ENCODE peak calls at places on chromosomes 1 and 21, in seven cellular contexts. One of them, this sample, is unnamed.

GRCh38 chr1:221087919-221088318 is 208.7 kb downstream of the HLX start:
- DNase-seq in stimulated activated CD4-positive, alpha-beta T cell treated with anti-CD3 and anti-CD28 coated beads, Interleukin-2, amount 100 ng/mL, for 24 hours: no peak
- DNase-seq in GM20000: no peak
- DNase-seq in left ventricle myocardium superior: no peak
- DNase-seq in NCI-H1436: no peak
- DNase-seq in fibroblast of lung: peak
- DNase-seq in adrenal gland: no peak
- DNase-seq in this sample: no peak

GRCh38 chr1:64624446-64624766 is 120.5 kb upstream of the RAVER2 start:
- DNase-seq in stimulated activated CD4-positive, alpha-beta T cell treated with anti-CD3 and anti-CD28 coated beads, Interleukin-2, amount 100 ng/mL, for 24 hours: no peak
- DNase-seq in GM20000: no peak
- DNase-seq in left ventricle myocardium superior: no peak
- DNase-seq in NCI-H1436: no peak
- DNase-seq in fibroblast of lung: peak
- DNase-seq in adrenal gland: no peak
- DNase-seq in this sample: peak

GRCh38 chr1:209672705-209673630 is 2.2 kb upstream of the G0S2 start:
- DNase-seq in stimulated activated CD4-positive, alpha-beta T cell treated with anti-CD3 and anti-CD28 coated beads, Interleukin-2, amount 100 ng/mL, for 24 hours: no peak
- DNase-seq in GM20000: peak
- DNase-seq in left ventricle myocardium superior: no peak
- DNase-seq in NCI-H1436: no peak
- DNase-seq in fibroblast of lung: peak
- DNase-seq in adrenal gland: peak
- DNase-seq in this sample: no peak

GRCh38 chr1:20590313-20590777 is 1.4 kb downstream of the CDA start:
- DNase-seq in stimulated activated CD4-positive, alpha-beta T cell treated with anti-CD3 and anti-CD28 coated beads, Interleukin-2, amount 100 ng/mL, for 24 hours: no peak
- DNase-seq in GM20000: no peak
- DNase-seq in left ventricle myocardium superior: no peak
- DNase-seq in NCI-H1436: peak
- DNase-seq in fibroblast of lung: peak
- DNase-seq in adrenal gland: peak
- DNase-seq in this sample: no peak

GRCh38 chr1:45622267-45622890 is 1.5 kb downstream of the CCDC17 start:
- DNase-seq in stimulated activated CD4-positive, alpha-beta T cell treated with anti-CD3 and anti-CD28 coated beads, Interleukin-2, amount 100 ng/mL, for 24 hours: no peak
- DNase-seq in GM20000: no peak
- DNase-seq in left ventricle myocardium superior: peak
- DNase-seq in NCI-H1436: no peak
- DNase-seq in fibroblast of lung: no peak
- DNase-seq in adrenal gland: no peak
- DNase-seq in this sample: no peak

GRCh38 chr1:152486400-152487006 is 24.1 kb upstream of the LCE5A start:
- DNase-seq in stimulated activated CD4-positive, alpha-beta T cell treated with anti-CD3 and anti-CD28 coated beads, Interleukin-2, amount 100 ng/mL, for 24 hours: no peak
- DNase-seq in GM20000: peak
- DNase-seq in left ventricle myocardium superior: no peak
- DNase-seq in NCI-H1436: no peak
- DNase-seq in fibroblast of lung: no peak
- DNase-seq in adrenal gland: no peak
- DNase-seq in this sample: no peak

GRCh38 chr1:168105846-168106245 is 30.9 kb downstream of the GPR161 start:
- DNase-seq in stimulated activated CD4-positive, alpha-beta T cell treated with anti-CD3 and anti-CD28 coated beads, Interleukin-2, amount 100 ng/mL, for 24 hours: no peak
- DNase-seq in GM20000: no peak
- DNase-seq in left ventricle myocardium superior: no peak
- DNase-seq in NCI-H1436: no peak
- DNase-seq in fibroblast of lung: no peak
- DNase-seq in adrenal gland: no peak
- DNase-seq in this sample: no peak

GRCh38 chr1:13900583-13900982 is 200.6 kb downstream of the PRDM2 start:
- DNase-seq in stimulated activated CD4-positive, alpha-beta T cell treated with anti-CD3 and anti-CD28 coated beads, Interleukin-2, amount 100 ng/mL, for 24 hours: no peak
- DNase-seq in GM20000: no peak
- DNase-seq in left ventricle myocardium superior: no peak
- DNase-seq in NCI-H1436: no peak
- DNase-seq in fibroblast of lung: no peak
- DNase-seq in adrenal gland: no peak
- DNase-seq in this sample: no peak

GRCh38 chr1:93988634-93989350 is 79.6 kb upstream of the GCLM start:
- DNase-seq in stimulated activated CD4-positive, alpha-beta T cell treated with anti-CD3 and anti-CD28 coated beads, Interleukin-2, amount 100 ng/mL, for 24 hours: no peak
- DNase-seq in GM20000: no peak
- DNase-seq in left ventricle myocardium superior: no peak
- DNase-seq in NCI-H1436: no peak
- DNase-seq in fibroblast of lung: peak
- DNase-seq in adrenal gland: no peak
- DNase-seq in this sample: no peak

GRCh38 chr1:91502882-91503184 is 2.2 kb downstream of the CDC7 start:
- DNase-seq in stimulated activated CD4-positive, alpha-beta T cell treated with anti-CD3 and anti-CD28 coated beads, Interleukin-2, amount 100 ng/mL, for 24 hours: no peak
- DNase-seq in GM20000: peak
- DNase-seq in left ventricle myocardium superior: no peak
- DNase-seq in NCI-H1436: no peak
- DNase-seq in fibroblast of lung: peak
- DNase-seq in adrenal gland: no peak
- DNase-seq in this sample: no peak

GRCh38 chr1:26839339-26839722 is 12.8 kb downstream of the ZDHHC18 start:
- DNase-seq in stimulated activated CD4-positive, alpha-beta T cell treated with anti-CD3 and anti-CD28 coated beads, Interleukin-2, amount 100 ng/mL, for 24 hours: no peak
- DNase-seq in GM20000: no peak
- DNase-seq in left ventricle myocardium superior: no peak
- DNase-seq in NCI-H1436: no peak
- DNase-seq in fibroblast of lung: no peak
- DNase-seq in adrenal gland: no peak
- DNase-seq in this sample: no peak

GRCh38 chr1:235648407-235648907 is 1.1 kb downstream of the GNG4 start:
- DNase-seq in stimulated activated CD4-positive, alpha-beta T cell treated with anti-CD3 and anti-CD28 coated beads, Interleukin-2, amount 100 ng/mL, for 24 hours: peak
- DNase-seq in GM20000: no peak
- DNase-seq in left ventricle myocardium superior: peak
- DNase-seq in NCI-H1436: peak
- DNase-seq in fibroblast of lung: no peak
- DNase-seq in adrenal gland: peak
- DNase-seq in this sample: no peak

GRCh38 chr1:24149854-24150227 is 6.9 kb upstream of the IL22RA1 start:
- DNase-seq in stimulated activated CD4-positive, alpha-beta T cell treated with anti-CD3 and anti-CD28 coated beads, Interleukin-2, amount 100 ng/mL, for 24 hours: peak
- DNase-seq in GM20000: no peak
- DNase-seq in left ventricle myocardium superior: no peak
- DNase-seq in NCI-H1436: no peak
- DNase-seq in fibroblast of lung: peak
- DNase-seq in adrenal gland: peak
- DNase-seq in this sample: no peak

GRCh38 chr21:44299458-44300261 is at the start of gene PFKL:
- DNase-seq in stimulated activated CD4-positive, alpha-beta T cell treated with anti-CD3 and anti-CD28 coated beads, Interleukin-2, amount 100 ng/mL, for 24 hours: peak
- DNase-seq in GM20000: peak
- DNase-seq in left ventricle myocardium superior: peak
- DNase-seq in NCI-H1436: peak
- DNase-seq in fibroblast of lung: peak
- DNase-seq in adrenal gland: peak
- DNase-seq in this sample: peak

GRCh38 chr1:180505732-180506335 is 3.5 kb upstream of the ACBD6 start:
- DNase-seq in stimulated activated CD4-positive, alpha-beta T cell treated with anti-CD3 and anti-CD28 coated beads, Interleukin-2, amount 100 ng/mL, for 24 hours: no peak
- DNase-seq in GM20000: no peak
- DNase-seq in left ventricle myocardium superior: no peak
- DNase-seq in NCI-H1436: no peak
- DNase-seq in fibroblast of lung: no peak
- DNase-seq in adrenal gland: no peak
- DNase-seq in this sample: no peak